ENCODE peak calls at places on chromosomes 16 and 17, in eight cellular contexts. S is CD4-positive, alpha-beta T cell; W is PC-9; V is mesothelial cell of epicardium; K is tibial nerve; G is BE2C; X is heart right ventricle; C is heart left ventricle. L is an unnamed sample.

GRCh38 chr17:59762022-59762825 is 54.8 kb downstream of the VMP1 start:
- DNase-seq in S (no peak), W (no peak), V (no peak), K (no peak), G (no peak), X (no peak), C (no peak), L (no peak)

GRCh38 chr17:80692931-80693467 is 148.4 kb downstream of the RPTOR start:
- DNase-seq in S (no peak), W (no peak), V (no peak), K (no peak), G (no peak), X (no peak), C (no peak), L (no peak)

GRCh38 chr17:79722787-79723186 is 8.0 kb upstream of the ENPP7 start:
- DNase-seq in S (no peak), W (no peak), V (no peak), K (no peak), G (no peak), X (no peak), C (no peak), L (no peak)

GRCh38 chr17:72182256-72182890 is 61.6 kb downstream of the SOX9 start:
- DNase-seq in S (no peak), W (no peak), V (no peak), K (no peak), G (no peak), X (no peak), C (no peak), L (no peak)

GRCh38 chr16:87457724-87458423 is 35.0 kb downstream of the ZCCHC14 start:
- DNase-seq in S (no peak), W (peak), V (no peak), K (no peak), G (no peak), X (no peak), C (no peak), L (no peak)

GRCh38 chr17:9002610-9003354 is 18.5 kb upstream of the NTN1 start:
- DNase-seq in S (no peak), W (peak), V (peak), K (no peak), G (no peak), X (peak), C (no peak), L (peak)

GRCh38 chr17:50453901-50454300 is 14.8 kb downstream of the CHAD start:
- DNase-seq in S (no peak), W (no peak), V (no peak), K (no peak), G (no peak), X (no peak), C (no peak), L (no peak)

GRCh38 chr16:3618782-3619166 is 7.4 kb upstream of the SLX4 start:
- DNase-seq in S (no peak), W (peak), V (no peak), K (no peak), G (no peak), X (no peak), C (no peak), L (no peak)

GRCh38 chr17:12088035-12088434 is 67.4 kb downstream of the MAP2K4 start:
- DNase-seq in S (no peak), W (no peak), V (no peak), K (no peak), G (no peak), X (no peak), C (no peak), L (no peak)

GRCh38 chr17:4967539-4968165 is at the start of gene SPAG7:
- DNase-seq in S (peak), W (peak), V (peak), K (peak), G (peak), X (peak), C (peak), L (peak)
- TF ChIP-seq CTCF in S (peak), W (no peak), V (no peak), K (no peak), G (no peak), X (no peak), C (peak), L (no peak)

GRCh38 chr17:17386143-17386800 is 83.1 kb downstream of the NT5M start:
- DNase-seq in S (no peak), W (no peak), V (no peak), K (no peak), G (no peak), X (peak), C (peak), L (no peak)
- TF ChIP-seq CTCF in S (no peak), W (no peak), V (no peak), K (no peak), G (no peak), X (no peak), C (no peak), L (no peak)

DNA sequence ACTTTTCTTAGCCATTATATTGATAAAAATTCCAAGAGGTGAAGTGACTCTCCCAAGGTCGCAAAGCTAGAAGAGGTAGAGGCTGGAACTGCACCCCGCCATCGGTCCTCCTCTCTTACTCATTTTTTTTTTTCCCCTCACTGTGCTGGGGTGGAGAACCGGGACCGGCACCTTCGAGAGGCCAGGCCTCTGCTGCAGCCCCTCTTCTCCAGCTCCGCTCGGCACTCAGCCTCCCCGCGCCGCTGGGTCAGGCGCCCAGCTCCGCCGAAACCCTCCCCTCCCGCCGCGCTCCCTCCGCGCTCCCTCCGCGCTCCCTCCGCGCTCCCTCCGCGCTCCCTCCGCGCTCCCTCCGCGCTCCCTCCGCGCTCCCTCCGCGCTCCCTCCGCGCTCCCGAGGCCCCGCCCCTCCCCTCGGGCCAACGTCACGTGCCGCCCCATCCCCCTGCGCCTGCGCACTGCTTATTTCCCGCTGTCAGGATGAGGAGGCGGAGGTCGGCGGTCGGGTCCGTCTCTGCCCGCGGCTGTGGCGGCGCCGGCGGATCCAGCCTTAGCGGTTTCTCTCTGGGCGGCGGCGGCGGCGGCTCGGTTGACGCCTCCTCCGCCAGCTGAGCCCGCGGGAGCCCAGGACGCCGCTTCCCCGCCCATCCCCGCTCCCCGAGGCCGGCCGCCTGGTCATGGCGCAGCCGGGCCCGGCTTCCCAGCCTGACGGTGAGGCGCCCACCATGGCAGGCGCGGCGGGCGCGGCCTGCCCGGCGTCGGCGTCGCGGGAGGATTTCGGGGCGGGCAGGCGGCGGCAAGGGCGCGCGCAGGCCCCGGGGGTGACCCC is at the start of gene RABEP1:
- DNase-seq in S (peak), W (peak), V (peak), K (peak), G (peak), X (peak), C (peak), L (peak)
- TF ChIP-seq CTCF in S (peak), W (no peak), V (peak), K (peak), G (no peak), X (peak), C (no peak), L (peak)

GRCh38 chr16:6076631-6077030 is 979.0 kb upstream of the EEF2KMT start:
- DNase-seq in S (no peak), W (no peak), V (no peak), K (no peak), G (no peak), X (no peak), C (no peak), L (no peak)

GRCh38 chr16:6081320-6081976 is 983.9 kb upstream of the EEF2KMT start:
- DNase-seq in S (no peak), W (peak), V (no peak), K (no peak), G (no peak), X (no peak), C (no peak), L (peak)
- TF ChIP-seq CTCF in S (no peak), W (peak), V (peak), K (peak), G (no peak), X (peak), C (peak), L (peak)

DNA sequence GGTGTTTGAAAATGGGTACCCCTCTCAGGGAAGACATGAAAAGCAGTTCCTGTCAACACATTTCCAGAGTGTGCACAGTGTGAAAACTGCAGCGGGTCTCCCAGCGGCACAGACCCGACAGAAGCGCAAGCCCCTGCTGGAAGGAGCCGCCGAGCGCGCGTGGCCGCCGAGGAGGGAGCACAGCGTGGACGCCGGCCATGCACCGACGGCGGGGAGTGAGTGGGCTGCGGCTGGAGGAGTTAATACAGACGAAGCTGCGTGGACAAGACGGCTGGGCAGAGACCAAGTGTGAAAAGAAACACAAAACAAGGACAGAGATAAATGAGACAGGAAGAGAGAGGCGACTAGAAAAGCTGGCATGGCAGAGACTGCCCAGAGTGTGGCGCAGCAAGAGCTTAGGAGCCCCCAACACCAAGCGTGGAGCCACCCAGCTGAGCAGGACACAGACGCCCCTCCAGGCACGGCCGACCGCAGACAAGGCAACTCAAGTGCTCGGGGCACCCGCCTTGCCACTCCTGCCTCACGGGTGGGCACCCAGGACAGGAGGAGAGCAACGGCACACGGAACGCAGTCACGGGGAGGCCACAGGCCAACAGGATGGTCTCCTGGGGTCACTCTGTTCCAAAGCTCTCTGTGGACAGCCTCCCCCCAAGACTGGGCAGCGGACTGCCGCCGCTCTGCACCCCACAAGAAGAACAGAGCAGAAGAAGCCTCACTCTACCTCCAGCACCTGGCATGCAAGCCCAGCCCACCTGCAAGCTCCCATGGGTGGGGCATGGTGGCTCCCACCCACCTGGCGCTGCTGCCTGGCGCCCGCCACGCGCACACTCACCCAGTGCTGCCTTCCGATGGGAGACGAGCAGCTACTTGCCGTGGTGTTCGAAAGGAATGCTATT is 16.6 kb downstream of the SLC16A3 start:
- DNase-seq in S (no peak), W (no peak), V (no peak), K (no peak), G (peak), X (no peak), C (no peak), L (no peak)
- TF ChIP-seq CTCF in S (no peak), W (no peak), V (no peak), K (no peak), G (no peak), X (no peak), C (no peak), L (no peak)

DNA sequence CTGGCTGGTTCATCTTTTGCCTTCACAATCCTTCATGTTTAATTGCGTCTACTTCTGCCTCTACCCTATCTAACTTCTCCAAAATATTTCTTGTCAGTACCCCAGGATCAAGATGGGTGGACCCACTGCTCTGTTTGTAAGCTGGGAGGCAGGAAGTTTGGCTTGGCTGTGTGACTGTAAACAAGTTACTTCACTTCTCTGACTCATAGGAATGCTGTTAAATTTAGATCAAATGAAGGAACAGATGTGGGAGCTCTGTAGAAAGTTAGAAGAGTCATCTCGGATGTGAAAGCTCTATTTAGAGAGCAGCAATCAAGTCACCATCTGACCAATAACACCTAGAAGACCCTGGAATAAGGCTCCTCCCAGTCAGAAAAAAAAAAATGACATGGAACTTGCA is 55.2 kb upstream of the MRTFB start:
- DNase-seq in S (no peak), W (no peak), V (no peak), K (no peak), G (no peak), X (no peak), C (peak), L (no peak)
- TF ChIP-seq CTCF in S (no peak), W (no peak), V (no peak), K (no peak), G (no peak), X (no peak), C (peak), L (no peak)

DNA sequence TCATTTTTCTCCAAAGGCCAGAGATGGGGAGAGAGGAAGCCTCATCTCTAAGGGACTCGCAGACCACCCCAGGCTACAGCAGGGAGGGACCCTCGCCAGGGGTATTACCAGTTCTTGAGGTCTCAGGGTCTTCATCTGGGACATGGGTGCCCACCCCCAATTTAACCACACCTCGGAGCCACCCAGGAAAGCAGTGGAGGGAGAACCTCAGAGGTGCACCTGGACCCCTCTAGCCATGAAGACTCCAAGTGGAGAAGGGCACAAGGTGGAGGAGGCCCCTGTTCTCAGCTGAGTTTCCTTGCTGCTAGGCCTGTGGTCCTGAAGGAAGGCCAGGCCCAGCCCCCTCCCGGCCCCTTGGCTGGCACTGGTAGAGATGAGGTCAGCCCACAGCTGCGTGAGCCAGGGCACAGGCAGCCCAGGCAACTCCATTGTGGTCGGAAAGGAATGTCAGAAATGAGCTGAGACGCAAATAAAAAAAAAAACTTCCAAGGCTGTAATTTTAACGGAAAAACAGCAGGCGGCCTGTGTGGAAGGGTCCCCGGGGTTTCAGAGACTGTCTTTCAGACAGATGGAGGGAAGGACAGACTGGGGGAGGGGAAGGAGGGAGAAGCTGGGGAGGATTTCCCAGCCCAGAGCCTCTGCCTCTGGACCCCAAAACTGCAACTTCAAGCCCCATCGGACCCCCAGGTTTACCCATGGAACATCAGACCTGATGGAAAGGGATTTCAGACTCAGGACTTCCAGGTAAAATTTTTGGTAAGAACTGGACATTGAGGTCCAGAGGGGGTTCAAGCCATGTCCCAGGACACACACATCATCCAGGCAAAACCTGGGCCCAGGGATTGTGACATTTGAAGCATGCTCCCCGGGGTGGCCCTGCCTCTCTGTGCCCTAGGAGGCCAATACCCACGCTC is 25.5 kb upstream of the MRPS23 start:
- DNase-seq in S (no peak), W (peak), V (peak), K (peak), G (peak), X (peak), C (peak), L (peak)
- TF ChIP-seq CTCF in S (no peak), W (peak), V (peak), K (peak), G (peak), X (peak), C (peak), L (peak)